ENCODE peak calls at places on chromosomes 6 and 20, in seven cellular contexts. M, L, X, T, W, O and C are unnamed samples.

GRCh38 chr6:82205793-82206425 is 41.6 kb downstream of the IBTK start:
- DNase-seq in M (peak), L (no peak), X (peak), T (no peak), W (peak), O (no peak), C (no peak)

GRCh38 chr6:127120109-127120786 is 1.8 kb downstream of the RSPO3 start:
- DNase-seq in M (no peak), L (peak), X (no peak), T (peak), W (peak), O (no peak), C (no peak)

GRCh38 chr20:47413189-47413588 is 56.7 kb upstream of the ZMYND8 start:
- DNase-seq in M (no peak), L (no peak), X (no peak), T (no peak), W (no peak), O (no peak), C (no peak)

GRCh38 chr6:86629123-86629522 is 308.2 kb upstream of the HTR1E start:
- DNase-seq in M (no peak), L (no peak), X (no peak), T (no peak), W (no peak), O (no peak), C (no peak)

GRCh38 chr6:7938562-7939185 is 28.1 kb upstream of the TXNDC5 start:
- DNase-seq in M (no peak), L (no peak), X (no peak), T (no peak), W (no peak), O (no peak), C (no peak)

GRCh38 chr6:23952214-23952613 is 173.8 kb upstream of the NRSN1 start:
- DNase-seq in M (no peak), L (no peak), X (no peak), T (no peak), W (no peak), O (no peak), C (no peak)

GRCh38 chr20:3751664-3752385 is 15.7 kb downstream of the ADISSP start:
- DNase-seq in M (no peak), L (peak), X (no peak), T (no peak), W (peak), O (no peak), C (no peak)

GRCh38 chr6:23308166-23308565 is 738.8 kb downstream of the HDGFL1 start:
- DNase-seq in M (no peak), L (no peak), X (no peak), T (no peak), W (no peak), O (no peak), C (no peak)

GRCh38 chr6:169959129-169960002 is 207.9 kb downstream of the ERMARD start:
- DNase-seq in M (peak), L (peak), X (no peak), T (peak), W (peak), O (no peak), C (no peak)

GRCh38 chr6:46015119-46015968 is at the start of gene CLIC5:
- DNase-seq in M (no peak), L (no peak), X (no peak), T (peak), W (peak), O (peak), C (no peak)

GRCh38 chr20:48292806-48293205 is 507.5 kb upstream of the SULF2 start:
- DNase-seq in M (no peak), L (no peak), X (no peak), T (no peak), W (no peak), O (no peak), C (no peak)

GRCh38 chr6:109315331-109316129 is 66.7 kb downstream of the CD164 start:
- DNase-seq in M (no peak), L (no peak), X (no peak), T (no peak), W (no peak), O (no peak), C (no peak)

GRCh38 chr6:132511159-132511835 is 1.6 kb downstream of the STX7 start:
- DNase-seq in M (peak), L (no peak), X (peak), T (no peak), W (no peak), O (no peak), C (no peak)

GRCh38 chr6:170049641-170050491 is 241.0 kb downstream of the DLL1 start:
- DNase-seq in M (no peak), L (peak), X (no peak), T (peak), W (peak), O (no peak), C (peak)

GRCh38 chr6:166667886-166668620 is 41.0 kb upstream of the RPS6KA2 start:
- DNase-seq in M (no peak), L (no peak), X (no peak), T (no peak), W (no peak), O (no peak), C (no peak)

GRCh38 chr6:47741807-47742206 is 40.0 kb upstream of the OPN5 start:
- DNase-seq in M (no peak), L (no peak), X (no peak), T (no peak), W (no peak), O (peak), C (no peak)

GRCh38 chr6:134432036-134432435 is 114.1 kb upstream of the SGK1 start:
- DNase-seq in M (no peak), L (no peak), X (no peak), T (no peak), W (no peak), O (no peak), C (no peak)

GRCh38 chr6:130482645-130483390 is 117.0 kb downstream of the TMEM200A start:
- DNase-seq in M (no peak), L (no peak), X (no peak), T (no peak), W (no peak), O (no peak), C (no peak)

GRCh38 chr6:130489514-130489913 is 123.7 kb downstream of the TMEM200A start:
- DNase-seq in M (no peak), L (no peak), X (no peak), T (no peak), W (no peak), O (no peak), C (no peak)

DNA sequence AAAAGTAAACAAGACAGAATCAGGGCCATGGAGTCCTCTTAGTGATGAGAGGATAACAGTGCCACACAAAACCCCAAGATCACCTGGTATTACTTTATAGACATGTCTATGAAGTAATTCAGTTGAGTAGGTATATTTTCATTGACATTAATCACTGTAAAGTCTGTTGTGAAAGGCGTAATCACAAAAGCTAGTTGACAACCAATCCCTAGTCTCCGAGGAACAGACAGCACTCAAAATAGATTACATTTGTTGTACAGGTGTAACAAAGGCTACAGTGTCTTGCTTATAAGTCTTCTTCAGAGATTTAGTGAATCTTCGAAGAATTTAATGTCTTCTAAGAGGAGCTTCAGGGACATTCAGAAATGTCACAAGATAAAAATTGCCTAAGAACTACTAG is 120.1 kb downstream of the TMEM200A start:
- DNase-seq in M (no peak), L (no peak), X (no peak), T (no peak), W (no peak), O (no peak), C (no peak)
- TF ChIP-seq EP300 in M (no peak), L (no peak), X (no peak), T (no peak), W (no peak), O (no peak), C (no peak)

GRCh38 chr6:115133790-115134189 is 791.0 kb upstream of the HS3ST5 start:
- DNase-seq in M (no peak), L (no peak), X (no peak), T (no peak), W (no peak), O (no peak), C (no peak)
- TF ChIP-seq EP300 in M (no peak), L (no peak), X (no peak), T (no peak), W (no peak), O (no peak), C (no peak)

GRCh38 chr6:142871910-142872331 is 73.1 kb downstream of the HIVEP2 start:
- DNase-seq in M (no peak), L (no peak), X (peak), T (no peak), W (no peak), O (no peak), C (no peak)
- TF ChIP-seq EP300 in M (no peak), L (no peak), X (no peak), T (no peak), W (no peak), O (no peak), C (peak)

GRCh38 chr6:34816635-34817301 is 24.9 kb downstream of the BLTP3A start:
- DNase-seq in M (peak), L (no peak), X (no peak), T (no peak), W (no peak), O (no peak), C (no peak)

GRCh38 chr6:34819571-34820480 is 27.9 kb downstream of the BLTP3A start:
- DNase-seq in M (peak), L (no peak), X (no peak), T (no peak), W (no peak), O (no peak), C (no peak)

GRCh38 chr6:34813028-34813742 is 21.3 kb downstream of the BLTP3A start:
- DNase-seq in M (no peak), L (no peak), X (no peak), T (no peak), W (peak), O (no peak), C (no peak)

DNA sequence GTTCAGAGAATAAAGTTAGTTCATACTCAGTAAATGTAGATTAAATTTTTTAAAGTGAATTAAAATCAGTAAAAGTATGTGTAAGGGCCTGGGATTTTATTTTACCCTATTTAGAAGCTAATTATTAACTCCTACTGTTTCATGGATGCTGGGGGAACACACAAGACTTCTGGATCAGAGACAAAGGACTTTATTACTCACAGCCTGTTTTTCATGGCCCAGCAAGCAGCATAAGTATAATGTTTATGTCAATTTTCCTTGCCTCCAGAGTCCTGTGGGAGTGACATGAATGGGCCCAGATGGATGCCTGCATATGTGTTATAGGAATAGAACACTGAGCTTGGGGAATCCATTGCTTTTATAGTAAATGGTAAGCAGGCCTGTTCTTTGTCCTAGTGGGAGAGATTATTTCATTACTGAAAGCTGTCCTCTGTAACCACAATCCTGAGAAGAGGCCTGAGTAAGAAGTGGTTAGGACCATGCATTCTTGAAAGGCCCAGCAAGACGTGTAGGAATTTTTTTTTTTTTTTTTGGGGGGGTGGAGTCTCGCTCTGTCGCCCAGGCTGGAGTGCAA is 25.5 kb downstream of the BLTP3A start:
- DNase-seq in M (no peak), L (no peak), X (no peak), T (no peak), W (no peak), O (no peak), C (no peak)
- TF ChIP-seq EP300 in M (no peak), L (no peak), X (no peak), T (no peak), W (no peak), O (no peak), C (no peak)

GRCh38 chr6:168739381-168739780 is 298.4 kb downstream of the SMOC2 start:
- DNase-seq in M (no peak), L (no peak), X (no peak), T (no peak), W (no peak), O (no peak), C (no peak)

GRCh38 chr6:168742146-168742782 is 301.3 kb downstream of the SMOC2 start:
- DNase-seq in M (no peak), L (no peak), X (no peak), T (no peak), W (no peak), O (no peak), C (no peak)

GRCh38 chr6:168744866-168745265 is 303.9 kb downstream of the SMOC2 start:
- DNase-seq in M (no peak), L (no peak), X (no peak), T (no peak), W (no peak), O (no peak), C (no peak)

GRCh38 chr6:168737481-168737880 is 296.5 kb downstream of the SMOC2 start:
- DNase-seq in M (no peak), L (no peak), X (peak), T (no peak), W (no peak), O (peak), C (no peak)

GRCh38 chr6:168741305-168741704 is 300.3 kb downstream of the SMOC2 start:
- DNase-seq in M (no peak), L (no peak), X (no peak), T (no peak), W (no peak), O (no peak), C (no peak)
- TF ChIP-seq EP300 in M (no peak), L (no peak), X (no peak), T (no peak), W (no peak), O (no peak), C (no peak)